ENCODE peak calls at places on chromosomes 13 and 19, in five cellular contexts. P is effector memory CD4-positive, alpha-beta T cell; E is left ventricle myocardium inferior; X is lung; A is fibroblast of lung. G is an unnamed sample.

GRCh38 chr19:45852145-45852750 is 10.7 kb downstream of the SYMPK start:
- DNase-seq in E (no peak), X (no peak), A (peak), P (no peak), G (peak)

GRCh38 chr19:35619290-35619923 is 6.9 kb downstream of the HAUS5 start:
- DNase-seq in P (no peak), A (no peak), E (no peak), X (no peak), G (no peak)

GRCh38 chr13:33026489-33027152 is 10.4 kb downstream of the KL start:
- DNase-seq in E (peak), A (no peak), P (no peak), X (no peak), G (no peak)

GRCh38 chr13:26658972-26659371 is 101.5 kb downstream of the WASF3 start:
- DNase-seq in E (no peak), X (no peak), P (no peak), A (no peak), G (no peak)

GRCh38 chr13:49561064-49561410 is 24.3 kb downstream of the RCBTB1 start:
- DNase-seq in E (no peak), A (peak), P (no peak), X (no peak), G (no peak)

GRCh38 chr13:98370261-98370660 is 193.2 kb upstream of the RNF113B start:
- DNase-seq in X (no peak), E (no peak), A (no peak), P (no peak), G (no peak)

GRCh38 chr13:69213331-69213850 is 894.2 kb upstream of the ATXN8OS start:
- DNase-seq in A (no peak), E (no peak), P (no peak), X (no peak), G (no peak)

GRCh38 chr13:99922631-99923404 is 48.7 kb downstream of the ZIC5 start:
- DNase-seq in X (no peak), A (no peak), P (no peak), E (no peak), G (no peak)

GRCh38 chr19:57382806-57383488 is 6.7 kb upstream of the ZNF548 start:
- DNase-seq in E (no peak), X (no peak), A (no peak), P (no peak), G (no peak)

GRCh38 chr19:8618751-8619150 is 8.2 kb upstream of the ADAMTS10 start:
- DNase-seq in A (no peak), E (no peak), X (no peak), P (no peak), G (no peak)

GRCh38 chr19:50531171-50531612 is 17.5 kb upstream of the ASPDH start:
- DNase-seq in X (no peak), P (no peak), A (no peak), E (no peak), G (no peak)

GRCh38 chr19:48760514-48761221 is 5.3 kb downstream of the FGF21 start:
- DNase-seq in A (no peak), P (no peak), E (no peak), X (no peak), G (peak)

GRCh38 chr13:74761794-74762193 is 627.6 kb upstream of the KLF12 start:
- DNase-seq in E (no peak), P (no peak), X (no peak), A (peak), G (peak)

GRCh38 chr13:63107163-63107935 is 1691.7 kb upstream of the PCDH20 start:
- DNase-seq in A (peak), X (no peak), P (no peak), E (no peak), G (no peak)

GRCh38 chr19:12837225-12837624 is 1.1 kb upstream of the MAST1 start:
- DNase-seq in A (no peak), P (no peak), E (no peak), X (no peak), G (no peak)

GRCh38 chr19:33630880-33631627 is 9.3 kb downstream of the CHST8 start:
- DNase-seq in X (no peak), P (no peak), E (no peak), A (no peak), G (peak)

GRCh38 chr13:59247166-59247565 is 916.6 kb downstream of the DIAPH3 start:
- DNase-seq in E (peak), X (no peak), P (no peak), A (no peak), G (no peak)

GRCh38 chr19:12800873-12801465 is 631 bp downstream of the PRDX2 start:
- DNase-seq in E (no peak), X (no peak), A (no peak), P (no peak), G (peak)

GRCh38 chr13:41061075-41061913 is at the start of gene WBP4:
- DNase-seq in E (peak), X (peak), A (peak), P (peak), G (peak)

GRCh38 chr19:35959040-35959967 is 23.1 kb downstream of the LRFN3 start:
- DNase-seq in A (no peak), E (peak), X (no peak), P (peak), G (peak)

GRCh38 chr19:670609-671075 is 5.5 kb upstream of the FSTL3 start:
- DNase-seq in X (no peak), P (no peak), E (no peak), A (no peak), G (peak)

GRCh38 chr19:52343548-52343947 is 7.5 kb downstream of the ZNF610 start:
- DNase-seq in X (peak), E (peak), P (peak), A (peak), G (peak)

GRCh38 chr13:99911069-99911964 is 60.2 kb downstream of the ZIC5 start:
- DNase-seq in A (no peak), P (no peak), E (no peak), X (no peak), G (no peak)

GRCh38 chr13:106354961-106355360 is 180.5 kb downstream of the EFNB2 start:
- DNase-seq in P (no peak), A (no peak), X (no peak), E (no peak), G (no peak)

GRCh38 chr13:43905435-43906031 is 25.8 kb downstream of the LACC1 start:
- DNase-seq in E (no peak), P (peak), X (no peak), A (peak), G (peak)

GRCh38 chr13:90416938-90417337 is 930.5 kb upstream of the MIR17HG start:
- DNase-seq in X (no peak), A (peak), E (no peak), P (no peak), G (no peak)

GRCh38 chr19:37914908-37915307 is 7.9 kb downstream of the SIPA1L3 start:
- DNase-seq in P (no peak), E (no peak), A (no peak), X (no peak), G (no peak)

GRCh38 chr13:24619302-24619701 is 60.9 kb upstream of the ATP12A start:
- DNase-seq in P (no peak), A (no peak), X (no peak), E (no peak), G (no peak)

GRCh38 chr19:18488838-18489626 is 32.8 kb downstream of the ELL start:
- DNase-seq in A (no peak), X (no peak), P (no peak), E (no peak), G (no peak)

GRCh38 chr13:45773236-45773635 is 71.1 kb downstream of the CBY2 start:
- DNase-seq in E (no peak), P (no peak), A (peak), X (no peak), G (peak)

GRCh38 chr19:5753743-5754142 is 30.8 kb downstream of the PRR22 start:
- DNase-seq in E (no peak), A (no peak), X (no peak), P (no peak), G (no peak)

GRCh38 chr13:93859666-93860065 is 619.8 kb downstream of the DCT start:
- DNase-seq in X (no peak), A (peak), P (no peak), E (no peak), G (peak)
- H3K27ac ChIP-seq in X (no peak), A (no peak), P (no peak), E (no peak), G (peak)

DNA sequence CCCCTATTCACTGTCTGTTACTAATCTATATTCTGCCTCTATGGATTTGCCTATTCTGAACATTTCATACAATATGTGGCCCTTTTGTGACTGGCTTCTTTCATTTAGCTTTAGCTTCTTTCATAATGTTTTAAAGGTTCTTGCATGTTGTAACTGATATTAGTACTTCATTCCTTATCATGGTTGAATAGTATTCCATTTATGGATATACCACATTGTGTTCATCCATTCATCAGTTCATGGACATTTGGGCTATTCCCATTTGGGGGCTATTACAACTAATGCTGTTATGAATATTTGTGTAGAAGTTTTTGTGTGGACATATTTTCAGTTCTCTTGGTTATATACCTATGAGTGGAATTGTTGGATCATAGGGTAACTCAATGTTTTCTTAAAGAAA is 44.4 kb upstream of the TDRD3 start:
- DNase-seq in X (no peak), A (no peak), P (no peak), E (no peak), G (no peak)
- H3K27ac ChIP-seq in X (no peak), A (no peak), P (no peak), E (no peak), G (no peak)

GRCh38 chr19:47240561-47240960 is 9.6 kb upstream of the BBC3 start:
- DNase-seq in E (no peak), X (no peak), A (no peak), P (no peak), G (no peak)

GRCh38 chr19:47243776-47244547 is 12.4 kb upstream of the CCDC9 start:
- DNase-seq in E (peak), P (peak), X (peak), A (peak), G (peak)

GRCh38 chr19:47243364-47243775 is 12.4 kb upstream of the BBC3 start:
- DNase-seq in A (no peak), X (no peak), E (no peak), P (no peak), G (no peak)

GRCh38 chr19:47240996-47241918 is 10.3 kb upstream of the BBC3 start:
- DNase-seq in P (peak), A (peak), E (peak), X (peak), G (peak)

DNA sequence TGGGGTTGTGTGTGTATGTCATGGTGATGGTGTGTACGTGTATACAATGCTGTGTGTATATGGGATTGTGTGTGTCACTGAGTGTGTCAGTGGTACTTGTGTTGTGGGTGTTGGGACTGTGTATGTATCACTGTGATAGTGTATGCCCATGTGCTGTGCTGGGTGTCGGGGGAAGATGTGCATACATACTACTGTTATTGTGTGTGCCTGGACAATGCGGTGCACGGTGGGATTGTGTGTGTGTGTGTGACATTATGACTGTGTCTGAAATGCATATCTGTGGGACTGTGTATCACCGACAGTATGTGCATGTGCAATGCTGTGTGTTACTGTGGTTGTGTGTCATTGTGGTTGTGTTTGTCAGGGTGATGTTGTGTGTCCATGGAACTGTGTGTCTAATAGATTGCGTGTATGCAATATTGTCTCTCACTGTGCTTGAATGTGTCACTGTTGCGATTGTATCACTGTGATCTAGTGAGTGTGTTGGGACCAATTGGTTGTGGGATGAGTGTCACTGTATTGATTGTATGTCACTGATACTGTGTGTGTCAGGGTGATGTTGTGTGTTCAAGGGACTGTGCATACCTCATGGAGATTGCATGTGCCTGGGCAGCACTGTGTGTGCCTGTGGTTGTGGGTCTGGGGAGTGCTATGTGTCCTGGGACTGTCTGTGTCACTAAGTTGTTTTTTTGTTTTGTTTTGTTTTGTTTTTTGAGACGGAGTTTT is 11.1 kb upstream of the BBC3 start:
- DNase-seq in P (no peak), A (peak), E (no peak), X (no peak), G (no peak)
- H3K27ac ChIP-seq in P (no peak), A (no peak), E (peak), X (no peak), G (peak)

GRCh38 chr19:7461841-7462629 is 26.8 kb downstream of the PEX11G start:
- DNase-seq in X (no peak), P (no peak), A (no peak), E (no peak), G (no peak)

GRCh38 chr19:7459773-7460172 is 29.1 kb downstream of the PEX11G start:
- DNase-seq in P (no peak), A (no peak), E (no peak), X (no peak), G (no peak)

GRCh38 chr19:7458675-7459074 is 30.2 kb downstream of the PEX11G start:
- DNase-seq in P (no peak), X (no peak), E (no peak), A (no peak), G (no peak)

GRCh38 chr19:7463575-7463974 is 25.3 kb downstream of the PEX11G start:
- DNase-seq in P (no peak), A (no peak), X (no peak), E (no peak), G (no peak)

DNA sequence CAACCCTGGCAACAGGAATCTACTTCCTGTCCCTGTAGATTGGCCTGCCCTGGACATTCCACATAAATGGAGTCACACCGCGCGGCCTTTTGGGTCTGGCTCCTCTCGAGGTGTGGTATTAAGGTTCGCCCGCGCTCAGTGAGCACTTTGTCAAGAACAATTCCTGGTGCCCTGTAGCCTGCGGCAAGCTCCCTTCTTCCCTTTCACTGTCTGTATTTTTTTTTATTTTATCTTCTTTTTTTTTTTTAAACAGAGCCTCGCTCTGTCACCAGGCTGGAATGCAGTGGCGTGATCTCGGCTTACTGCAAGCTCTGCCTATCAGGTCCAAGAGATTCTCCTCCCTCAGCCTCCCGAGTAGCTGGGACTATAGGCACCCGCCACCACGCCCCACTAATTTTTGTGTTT is 28.3 kb downstream of the PEX11G start:
- DNase-seq in E (no peak), P (no peak), X (no peak), A (peak), G (no peak)
- H3K27ac ChIP-seq in E (no peak), P (no peak), X (no peak), A (no peak), G (no peak)

DNA sequence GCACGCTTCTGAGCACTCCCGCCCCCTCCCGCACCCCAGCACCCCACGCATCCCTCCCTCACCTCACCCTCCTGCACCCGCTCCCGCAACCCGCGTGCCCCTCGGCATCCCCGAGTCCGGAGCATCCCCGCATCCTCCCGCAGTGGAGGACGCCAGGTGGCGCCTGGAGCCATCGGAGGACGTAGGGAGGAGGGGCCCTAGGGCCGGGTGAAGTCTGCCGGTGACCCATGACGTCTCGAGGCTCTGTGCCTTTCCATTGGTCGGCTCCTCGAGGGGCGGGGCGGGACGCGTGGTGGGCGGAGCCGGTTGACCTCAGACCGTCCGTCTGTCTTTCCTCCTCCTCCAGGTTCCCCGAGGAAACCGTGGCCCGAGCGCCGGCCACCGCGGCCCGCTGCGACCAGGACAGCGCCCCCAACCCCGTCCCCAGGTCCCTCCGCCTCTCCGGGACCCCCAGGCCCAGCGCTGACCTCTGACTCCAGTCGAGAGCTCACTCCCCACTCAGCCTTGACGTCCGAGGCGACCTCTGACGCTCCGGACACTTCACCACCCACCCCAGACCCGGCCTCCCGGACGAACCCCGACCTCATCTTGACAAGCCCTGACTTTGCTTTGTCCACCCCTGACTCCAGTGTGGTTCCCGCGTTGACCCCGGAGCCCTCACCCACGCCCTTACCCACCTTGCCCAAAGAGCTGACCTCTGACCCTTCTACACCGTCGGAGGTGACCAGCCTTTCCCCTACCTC is 19.9 kb downstream of the SBK2 start:
- DNase-seq in X (peak), A (peak), E (peak), P (peak), G (peak)
- H3K27ac ChIP-seq in X (peak), A (peak), E (peak), P (peak), G (peak)

GRCh38 chr19:40193587-40193849 is 2.3 kb downstream of the MAP3K10 start:
- DNase-seq in E (no peak), X (no peak), A (peak), P (no peak), G (peak)
- H3K27ac ChIP-seq in E (no peak), X (no peak), A (no peak), P (no peak), G (no peak)

GRCh38 chr19:10744222-10744847 is 26.5 kb downstream of the DNM2 start:
- DNase-seq in E (no peak), A (no peak), X (no peak), P (no peak), G (no peak)

GRCh38 chr19:10747271-10747670 is 29.4 kb downstream of the DNM2 start:
- DNase-seq in A (no peak), X (no peak), E (no peak), P (no peak), G (no peak)

GRCh38 chr19:10744848-10745293 is 27.0 kb downstream of the DNM2 start:
- DNase-seq in P (no peak), A (no peak), E (no peak), X (no peak), G (no peak)

GRCh38 chr19:10740798-10741197 is 22.9 kb downstream of the DNM2 start:
- DNase-seq in X (no peak), A (no peak), P (no peak), E (no peak), G (no peak)

DNA sequence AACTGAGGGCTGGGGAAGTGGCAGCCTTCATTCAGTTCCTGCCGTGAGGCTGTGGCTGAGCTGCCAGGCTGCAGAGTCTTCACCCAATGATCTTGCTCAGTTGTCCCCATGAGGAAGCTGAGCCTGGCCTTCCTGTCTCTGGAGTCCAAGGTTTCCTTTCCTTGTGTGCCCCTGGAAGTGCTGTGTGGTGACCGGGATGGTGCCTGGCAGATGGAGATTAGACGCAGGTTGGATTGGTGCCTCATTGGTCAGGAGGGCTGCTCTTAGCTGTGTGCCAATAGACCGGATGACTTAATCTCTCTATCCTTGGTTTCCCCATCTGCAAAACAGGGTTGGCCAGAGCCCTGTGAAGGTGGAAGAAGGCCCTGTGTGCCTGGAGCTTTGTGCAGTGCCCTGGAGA is 24.6 kb downstream of the DNM2 start:
- DNase-seq in A (no peak), E (no peak), P (no peak), X (no peak), G (no peak)
- H3K27ac ChIP-seq in A (no peak), E (peak), P (no peak), X (no peak), G (no peak)